ENCODE peak calls at places on chromosomes 11 and 22, in nine cellular contexts. One of them, this sample, is unnamed.

GRCh38 chr11:112773256-112773655 is 188.0 kb upstream of the NCAM1 start:
- DNase-seq in stimulated activated CD4-positive, alpha-beta T cell treated with anti-CD3 and anti-CD28 coated beads, Interleukin-4, amount 100 ng/mL, for 48 hours: no peak
- DNase-seq in body of pancreas: no peak
- DNase-seq in Caki2: peak; percentile 22
- DNase-seq in nephron progenitor cell: no peak
- DNase-seq in epithelial cell of prostate: no peak
- DNase-seq in activated CD4-positive, alpha-beta memory T cell treated with anti-CD3 and anti-CD28 coated beads, Interleukin-2, amount 10 ng/mL, durations not matched to agents 7 days and 5 days: no peak
- DNase-seq in stimulated activated effector memory CD8-positive, alpha-beta T cell treated with anti-CD3 and anti-CD28 coated beads, Interleukin-12 subunit alpha, Interleukin-12 subunit beta, amount 100 ng/mL, for 72 hours: no peak
- DNase-seq in left ventricle myocardium inferior: no peak
- DNase-seq in this sample: no peak

GRCh38 chr11:2885676-2886081 is at the start of gene CDKN1C:
- DNase-seq in stimulated activated CD4-positive, alpha-beta T cell treated with anti-CD3 and anti-CD28 coated beads, Interleukin-4, amount 100 ng/mL, for 48 hours: peak; percentile 57
- DNase-seq in epithelial cell of prostate: no peak
- DNase-seq in left ventricle myocardium inferior: peak; percentile 90
- DNase-seq in stimulated activated effector memory CD8-positive, alpha-beta T cell treated with anti-CD3 and anti-CD28 coated beads, Interleukin-12 subunit alpha, Interleukin-12 subunit beta, amount 100 ng/mL, for 72 hours: peak; percentile 74
- DNase-seq in body of pancreas: peak; percentile 83
- DNase-seq in nephron progenitor cell: peak; percentile 91
- DNase-seq in Caki2: peak; percentile 78
- DNase-seq in activated CD4-positive, alpha-beta memory T cell treated with anti-CD3 and anti-CD28 coated beads, Interleukin-2, amount 10 ng/mL, durations not matched to agents 7 days and 5 days: peak; percentile 84
- DNase-seq in this sample: peak; percentile 94

GRCh38 chr11:64276653-64277431 is 7.6 kb downstream of the BAD start:
- DNase-seq in left ventricle myocardium inferior: no peak
- DNase-seq in epithelial cell of prostate: peak; percentile 78
- DNase-seq in activated CD4-positive, alpha-beta memory T cell treated with anti-CD3 and anti-CD28 coated beads, Interleukin-2, amount 10 ng/mL, durations not matched to agents 7 days and 5 days: no peak
- DNase-seq in nephron progenitor cell: no peak
- DNase-seq in body of pancreas: no peak
- DNase-seq in stimulated activated CD4-positive, alpha-beta T cell treated with anti-CD3 and anti-CD28 coated beads, Interleukin-4, amount 100 ng/mL, for 48 hours: no peak
- DNase-seq in stimulated activated effector memory CD8-positive, alpha-beta T cell treated with anti-CD3 and anti-CD28 coated beads, Interleukin-12 subunit alpha, Interleukin-12 subunit beta, amount 100 ng/mL, for 72 hours: no peak
- DNase-seq in Caki2: no peak
- DNase-seq in this sample: no peak

GRCh38 chr11:63537293-63538101 is 889 bp downstream of the PLAAT4 start:
- DNase-seq in body of pancreas: peak; percentile 65
- DNase-seq in left ventricle myocardium inferior: peak; percentile 65
- DNase-seq in epithelial cell of prostate: no peak
- DNase-seq in Caki2: peak; percentile 28
- DNase-seq in activated CD4-positive, alpha-beta memory T cell treated with anti-CD3 and anti-CD28 coated beads, Interleukin-2, amount 10 ng/mL, durations not matched to agents 7 days and 5 days: no peak
- DNase-seq in nephron progenitor cell: no peak
- DNase-seq in stimulated activated CD4-positive, alpha-beta T cell treated with anti-CD3 and anti-CD28 coated beads, Interleukin-4, amount 100 ng/mL, for 48 hours: no peak
- DNase-seq in stimulated activated effector memory CD8-positive, alpha-beta T cell treated with anti-CD3 and anti-CD28 coated beads, Interleukin-12 subunit alpha, Interleukin-12 subunit beta, amount 100 ng/mL, for 72 hours: no peak
- DNase-seq in this sample: no peak

GRCh38 chr11:44300881-44301855 is 8.8 kb downstream of the ALX4 start:
- DNase-seq in stimulated activated CD4-positive, alpha-beta T cell treated with anti-CD3 and anti-CD28 coated beads, Interleukin-4, amount 100 ng/mL, for 48 hours: no peak
- DNase-seq in stimulated activated effector memory CD8-positive, alpha-beta T cell treated with anti-CD3 and anti-CD28 coated beads, Interleukin-12 subunit alpha, Interleukin-12 subunit beta, amount 100 ng/mL, for 72 hours: no peak
- DNase-seq in epithelial cell of prostate: no peak
- DNase-seq in Caki2: peak; percentile 16
- DNase-seq in nephron progenitor cell: no peak
- DNase-seq in left ventricle myocardium inferior: no peak
- DNase-seq in activated CD4-positive, alpha-beta memory T cell treated with anti-CD3 and anti-CD28 coated beads, Interleukin-2, amount 10 ng/mL, durations not matched to agents 7 days and 5 days: no peak
- DNase-seq in body of pancreas: no peak
- DNase-seq in this sample: no peak

GRCh38 chr11:112279901-112280267 is 19.2 kb upstream of the PLET1 start:
- DNase-seq in body of pancreas: peak; percentile 68
- DNase-seq in stimulated activated CD4-positive, alpha-beta T cell treated with anti-CD3 and anti-CD28 coated beads, Interleukin-4, amount 100 ng/mL, for 48 hours: peak; percentile 68
- DNase-seq in nephron progenitor cell: peak; percentile 85
- DNase-seq in stimulated activated effector memory CD8-positive, alpha-beta T cell treated with anti-CD3 and anti-CD28 coated beads, Interleukin-12 subunit alpha, Interleukin-12 subunit beta, amount 100 ng/mL, for 72 hours: peak; percentile 73
- DNase-seq in Caki2: peak; percentile 38
- DNase-seq in left ventricle myocardium inferior: peak; percentile 70
- DNase-seq in activated CD4-positive, alpha-beta memory T cell treated with anti-CD3 and anti-CD28 coated beads, Interleukin-2, amount 10 ng/mL, durations not matched to agents 7 days and 5 days: peak; percentile 77
- DNase-seq in epithelial cell of prostate: no peak
- DNase-seq in this sample: peak; percentile 54

GRCh38 chr11:43992834-43993637 is 50.6 kb downstream of the C11orf96 start:
- DNase-seq in body of pancreas: no peak
- DNase-seq in Caki2: no peak
- DNase-seq in activated CD4-positive, alpha-beta memory T cell treated with anti-CD3 and anti-CD28 coated beads, Interleukin-2, amount 10 ng/mL, durations not matched to agents 7 days and 5 days: no peak
- DNase-seq in left ventricle myocardium inferior: peak; percentile 56
- DNase-seq in stimulated activated CD4-positive, alpha-beta T cell treated with anti-CD3 and anti-CD28 coated beads, Interleukin-4, amount 100 ng/mL, for 48 hours: no peak
- DNase-seq in epithelial cell of prostate: no peak
- DNase-seq in nephron progenitor cell: no peak
- DNase-seq in stimulated activated effector memory CD8-positive, alpha-beta T cell treated with anti-CD3 and anti-CD28 coated beads, Interleukin-12 subunit alpha, Interleukin-12 subunit beta, amount 100 ng/mL, for 72 hours: no peak
- DNase-seq in this sample: no peak

GRCh38 chr11:133988686-133989410 is 32.1 kb upstream of the IGSF9B start:
- DNase-seq in epithelial cell of prostate: no peak
- DNase-seq in stimulated activated CD4-positive, alpha-beta T cell treated with anti-CD3 and anti-CD28 coated beads, Interleukin-4, amount 100 ng/mL, for 48 hours: no peak
- DNase-seq in left ventricle myocardium inferior: peak; percentile 80
- DNase-seq in nephron progenitor cell: no peak
- DNase-seq in Caki2: no peak
- DNase-seq in body of pancreas: no peak
- DNase-seq in activated CD4-positive, alpha-beta memory T cell treated with anti-CD3 and anti-CD28 coated beads, Interleukin-2, amount 10 ng/mL, durations not matched to agents 7 days and 5 days: no peak
- DNase-seq in stimulated activated effector memory CD8-positive, alpha-beta T cell treated with anti-CD3 and anti-CD28 coated beads, Interleukin-12 subunit alpha, Interleukin-12 subunit beta, amount 100 ng/mL, for 72 hours: no peak
- DNase-seq in this sample: no peak

GRCh38 chr22:32836286-32836859 is 34.9 kb downstream of the TIMP3 start:
- DNase-seq in Caki2: peak; percentile 16
- DNase-seq in epithelial cell of prostate: no peak
- DNase-seq in nephron progenitor cell: no peak
- DNase-seq in left ventricle myocardium inferior: no peak
- DNase-seq in stimulated activated CD4-positive, alpha-beta T cell treated with anti-CD3 and anti-CD28 coated beads, Interleukin-4, amount 100 ng/mL, for 48 hours: no peak
- DNase-seq in activated CD4-positive, alpha-beta memory T cell treated with anti-CD3 and anti-CD28 coated beads, Interleukin-2, amount 10 ng/mL, durations not matched to agents 7 days and 5 days: no peak
- DNase-seq in body of pancreas: no peak
- DNase-seq in stimulated activated effector memory CD8-positive, alpha-beta T cell treated with anti-CD3 and anti-CD28 coated beads, Interleukin-12 subunit alpha, Interleukin-12 subunit beta, amount 100 ng/mL, for 72 hours: no peak
- DNase-seq in this sample: peak; percentile 28

This sample was measured in GM12891.